ENCODE peak calls at places on chromosomes 2 and 18, in five cellular contexts. A is uterus, E is brain microvascular endothelial cell, Q is transverse colon, P is pancreas. N is an unnamed sample.

GRCh38 chr2:35220471-35220870 is 1135.1 kb upstream of the CRIM1 start:
- DNase-seq in A (no peak), E (no peak), Q (no peak), P (no peak), N (no peak)

GRCh38 chr2:100178085-100178788 is 35.8 kb upstream of the AFF3 start:
- DNase-seq in A (no peak), E (peak; percentile 74), Q (no peak), P (no peak), N (no peak)

GRCh38 chr2:20589975-20590703 is 60.8 kb downstream of the HS1BP3 start:
- DNase-seq in A (peak; percentile 11), E (no peak), Q (peak; percentile 5), P (no peak), N (no peak)

GRCh38 chr18:62714671-62715438 is 486 bp upstream of the PHLPP1 start:
- DNase-seq in A (peak; percentile 100), E (peak; percentile 99), Q (peak; percentile 100), P (peak; percentile 99), N (peak; percentile 98)

GRCh38 chr2:211879323-211879722 is 659.3 kb downstream of the ERBB4 start:
- DNase-seq in A (no peak), E (peak; percentile 33), Q (no peak), P (no peak), N (no peak)

GRCh38 chr18:76353046-76353445 is 142.0 kb downstream of the ZNF516 start:
- DNase-seq in A (no peak), E (no peak), Q (no peak), P (no peak), N (no peak)

GRCh38 chr18:78772369-78773302 is 207.0 kb upstream of the SALL3 start:
- DNase-seq in A (no peak), E (no peak), Q (no peak), P (no peak), N (no peak)

GRCh38 chr2:28507806-28508764 is 12.2 kb downstream of the PLB1 start:
- DNase-seq in A (no peak), E (no peak), Q (peak; percentile 34), P (no peak), N (no peak)

GRCh38 chr18:24270937-24271380 is 126.7 kb downstream of the OSBPL1A start:
- DNase-seq in A (no peak), E (peak; percentile 37), Q (no peak), P (no peak), N (no peak)

GRCh38 chr2:114499101-114499500 is 56.7 kb downstream of the DPP10 start:
- DNase-seq in A (no peak), E (no peak), Q (no peak), P (no peak), N (no peak)

GRCh38 chr18:4987452-4988405 is 209.3 kb downstream of the AKAIN1 start:
- DNase-seq in A (no peak), E (no peak), Q (no peak), P (no peak), N (no peak)

GRCh38 chr2:233437439-233437955 is 83.2 kb downstream of the DGKD start:
- DNase-seq in A (no peak), E (no peak), Q (no peak), P (no peak), N (no peak)

GRCh38 chr2:237310515-237311114 is 103.3 kb downstream of the COL6A3 start:
- DNase-seq in A (no peak), E (peak; percentile 57), Q (no peak), P (no peak), N (no peak)

GRCh38 chr18:78427081-78427480 is 552.5 kb upstream of the SALL3 start:
- DNase-seq in A (no peak), E (no peak), Q (no peak), P (no peak), N (no peak)

GRCh38 chr2:240464514-240465241 is 29.2 kb downstream of the GPC1 start:
- DNase-seq in A (peak; percentile 12), E (no peak), Q (no peak), P (peak; percentile 22), N (peak; percentile 11)

GRCh38 chr18:10518595-10519273 is 7.1 kb upstream of the NAPG start:
- DNase-seq in A (peak; percentile 69), E (peak; percentile 13), Q (peak; percentile 27), P (no peak), N (peak; percentile 66)

GRCh38 chr2:119827866-119828507 is 68.3 kb downstream of the PTPN4 start:
- DNase-seq in A (no peak), E (peak; percentile 16), Q (no peak), P (no peak), N (no peak)

GRCh38 chr2:233434666-233435375 is 80.5 kb downstream of the DGKD start:
- DNase-seq in A (no peak), E (no peak), Q (no peak), P (no peak), N (no peak)

GRCh38 chr2:75292826-75293225 is 93.5 kb upstream of the TACR1 start:
- DNase-seq in A (no peak), E (peak; percentile 53), Q (no peak), P (no peak), N (no peak)

GRCh38 chr2:98759338-98759737 is 28.4 kb upstream of the MGAT4A start:
- DNase-seq in A (no peak), E (no peak), Q (no peak), P (no peak), N (no peak)

GRCh38 chr2:145006957-145007672 is 487.2 kb upstream of the ZEB2 start:
- DNase-seq in A (peak; percentile 22), E (peak; percentile 96), Q (no peak), P (no peak), N (peak; percentile 35)

GRCh38 chr2:120231974-120232635 is 8.9 kb upstream of the TMEM185B start:
- DNase-seq in A (peak; percentile 22), E (no peak), Q (peak; percentile 58), P (no peak), N (no peak)

GRCh38 chr18:31977270-31977872 is 34.4 kb upstream of the TRAPPC8 start:
- DNase-seq in A (no peak), E (peak; percentile 23), Q (peak; percentile 18), P (no peak), N (no peak)

GRCh38 chr18:54416459-54416858 is 58.8 kb downstream of the C18orf54 start:
- DNase-seq in A (no peak), E (peak; percentile 68), Q (no peak), P (no peak), N (no peak)

GRCh38 chr2:128603411-128603924 is 284.8 kb upstream of the HS6ST1 start:
- DNase-seq in A (peak; percentile 6), E (no peak), Q (no peak), P (no peak), N (no peak)

GRCh38 chr2:229407170-229407569 is 136.1 kb upstream of the PID1 start:
- DNase-seq in A (peak; percentile 83), E (peak; percentile 97), Q (peak; percentile 52), P (peak; percentile 21), N (peak; percentile 78)

GRCh38 chr2:73749314-73749713 is 12.2 kb upstream of the TPRKB start:
- DNase-seq in A (no peak), E (no peak), Q (no peak), P (no peak), N (no peak)

GRCh38 chr2:223954401-223954800 is 2.9 kb upstream of the MRPL44 start:
- DNase-seq in A (no peak), E (peak; percentile 94), Q (no peak), P (no peak), N (no peak)

DNA sequence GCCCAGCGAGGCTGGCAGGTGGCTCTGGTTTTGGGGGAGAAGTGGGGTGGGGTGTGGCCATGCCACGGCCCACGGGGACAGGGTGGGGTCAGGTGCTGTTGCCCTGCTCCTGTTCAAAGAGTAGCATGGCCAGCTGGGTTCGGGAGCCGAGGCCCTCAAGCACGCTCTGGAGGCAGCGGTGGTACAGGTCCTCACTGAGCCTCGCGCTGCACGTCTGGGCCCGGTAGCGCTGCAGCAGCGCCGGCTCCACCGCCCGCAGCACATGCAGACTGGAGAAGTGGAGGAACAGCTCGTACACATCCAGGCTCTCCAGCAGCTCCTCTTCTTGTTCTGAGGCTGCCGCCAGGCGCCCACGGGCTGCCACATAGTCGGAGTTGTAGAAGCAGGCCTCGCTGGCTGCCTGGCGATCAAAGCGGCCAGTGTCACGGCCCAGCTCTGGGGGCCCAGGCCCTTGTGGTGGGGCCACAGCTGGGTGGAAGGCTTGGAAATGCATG is 4.3 kb downstream of the CHPF start:
- DNase-seq in A (no peak), E (no peak), Q (no peak), P (no peak), N (no peak)
- H3K4me3 ChIP-seq in A (no peak overlapping the region), E (no peak overlapping the region), Q (no peak overlapping the region), P (no peak overlapping the region), N (no peak overlapping the region)

GRCh38 chr18:59013744-59014143 is 125.9 kb upstream of the SEC11C start:
- DNase-seq in A (no peak), E (no peak), Q (no peak), P (no peak), N (no peak)
- TF ChIP-seq CTCF in A (no peak), E (no peak), Q (no peak), P (no peak), N (no peak)

DNA sequence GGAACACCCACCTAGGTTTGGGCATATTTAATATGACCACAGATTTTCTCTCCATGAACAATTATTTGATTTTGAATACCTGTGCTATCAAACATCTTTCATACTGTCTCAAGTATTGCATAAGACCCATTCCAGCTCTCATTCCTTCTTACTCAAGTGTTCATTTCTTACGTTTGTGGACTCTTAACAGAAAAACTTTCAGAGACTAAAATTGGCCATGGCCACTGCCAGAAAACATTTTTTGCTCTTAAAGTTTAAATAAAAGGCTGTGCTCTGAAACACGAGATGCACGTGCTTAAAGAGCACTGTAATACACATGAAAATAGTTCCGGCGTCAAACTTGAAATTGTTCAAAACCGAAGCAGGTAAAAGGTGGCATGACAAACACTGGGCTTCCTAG is 89.3 kb downstream of the LIMS1 start:
- DNase-seq in A (no peak), E (no peak), Q (no peak), P (no peak), N (no peak)
- H3K4me3 ChIP-seq in A (no peak overlapping the region), E (no peak overlapping the region), Q (no peak overlapping the region), P (no peak overlapping the region), N (no peak overlapping the region)

DNA sequence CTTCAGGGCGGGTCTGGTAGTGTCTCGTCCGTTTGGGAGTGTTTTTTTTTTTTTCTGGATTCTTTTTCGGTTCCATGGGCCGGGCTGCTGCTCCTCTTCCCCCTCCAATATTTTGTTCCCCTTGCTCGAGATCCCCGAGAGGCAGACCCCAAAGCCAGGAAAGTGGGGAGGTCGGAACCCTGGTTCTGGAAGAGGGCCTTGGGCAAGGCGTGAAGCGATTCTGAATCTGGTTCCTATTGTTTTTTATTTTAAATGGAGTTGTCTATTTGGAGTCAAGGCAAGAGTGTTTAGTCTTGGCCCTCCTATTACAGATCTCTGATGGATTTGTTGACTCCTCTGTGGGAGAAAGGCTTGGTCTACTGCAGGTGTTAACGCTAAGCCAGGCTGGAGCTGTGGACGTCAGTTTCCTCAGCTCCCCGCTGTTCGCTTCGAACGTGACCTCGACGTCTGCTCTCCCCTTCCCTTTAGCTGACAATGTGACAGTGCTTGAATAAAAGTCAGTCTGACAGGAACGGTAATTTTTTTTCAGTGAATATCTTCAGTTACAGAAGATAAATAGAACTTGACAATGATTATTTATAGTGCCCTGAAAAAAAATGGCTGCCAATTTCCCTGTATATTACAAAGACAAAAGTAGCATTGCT is 682 bp upstream of the DNAJC27 start:
- DNase-seq in A (peak; percentile 33), E (peak; percentile 30), Q (peak; percentile 42), P (peak; percentile 45), N (peak; percentile 25)
- TF ChIP-seq CTCF in A (no peak), E (no peak), Q (no peak), P (no peak), N (no peak)

GRCh38 chr2:241882090-241882625 is 12.6 kb downstream of the RTP5 start:
- DNase-seq in A (peak; percentile 72), E (no peak), Q (peak; percentile 68), P (peak; percentile 87), N (peak; percentile 49)
- H3K4me3 ChIP-seq in A (peak overlapping the region; percentile 13), E (peak overlapping the region; percentile 37), Q (peak overlapping the region; percentile 1), P (peak overlapping the region; percentile 38), N (peak overlapping the region; percentile 67)